ENCODE peak calls at places on chromosomes 12 and 14, in nine cellular contexts. One of them, this sample, is unnamed.
A peak's percentile ranks its signal among the peaks of the same experiment; 100 is the strongest.

GRCh38 chr12:115407723-115408122 is 723.7 kb upstream of the TBX3 start:
- DNase-seq in ELF-1: no peak
- DNase-seq in OCI-LY7: no peak
- DNase-seq in sciatic nerve: no peak
- DNase-seq in epithelial cell of esophagus: peak; percentile 76
- DNase-seq in neural crest cell: no peak
- DNase-seq in HuH-7.5: no peak
- DNase-seq in stimulated activated CD4-positive, alpha-beta T cell treated with anti-CD3 and anti-CD28 coated beads, TNF-alpha, amount 100 ng/mL, for 24 hours: no peak
- DNase-seq in EL: no peak
- DNase-seq in this sample: no peak

GRCh38 chr14:80055912-80056801 is 155.1 kb downstream of the DIO2 start:
- DNase-seq in ELF-1: peak; percentile 79
- DNase-seq in OCI-LY7: peak; percentile 22
- DNase-seq in sciatic nerve: peak; percentile 60
- DNase-seq in epithelial cell of esophagus: peak; percentile 64
- DNase-seq in neural crest cell: peak; percentile 38
- DNase-seq in HuH-7.5: peak; percentile 0
- DNase-seq in stimulated activated CD4-positive, alpha-beta T cell treated with anti-CD3 and anti-CD28 coated beads, TNF-alpha, amount 100 ng/mL, for 24 hours: no peak
- DNase-seq in EL: peak; percentile 75
- DNase-seq in this sample: peak; percentile 44

GRCh38 chr14:63641473-63642228 is at the start of gene WDR89:
- DNase-seq in ELF-1: peak; percentile 100
- DNase-seq in OCI-LY7: peak; percentile 99
- DNase-seq in sciatic nerve: peak; percentile 97
- DNase-seq in epithelial cell of esophagus: peak; percentile 100
- DNase-seq in neural crest cell: peak; percentile 86
- DNase-seq in HuH-7.5: peak; percentile 79
- DNase-seq in stimulated activated CD4-positive, alpha-beta T cell treated with anti-CD3 and anti-CD28 coated beads, TNF-alpha, amount 100 ng/mL, for 24 hours: peak; percentile 91
- DNase-seq in EL: peak; percentile 100
- DNase-seq in this sample: peak; percentile 99

GRCh38 chr12:1820191-1820599 is at the start of gene LRTM2:
- DNase-seq in ELF-1: no peak
- DNase-seq in OCI-LY7: no peak
- DNase-seq in sciatic nerve: no peak
- DNase-seq in epithelial cell of esophagus: no peak
- DNase-seq in neural crest cell: no peak
- DNase-seq in HuH-7.5: no peak
- DNase-seq in stimulated activated CD4-positive, alpha-beta T cell treated with anti-CD3 and anti-CD28 coated beads, TNF-alpha, amount 100 ng/mL, for 24 hours: no peak
- DNase-seq in EL: no peak
- DNase-seq in this sample: no peak

GRCh38 chr12:52285172-52285745 is 6.1 kb downstream of the KRT81 start:
- DNase-seq in ELF-1: no peak
- DNase-seq in OCI-LY7: no peak
- DNase-seq in sciatic nerve: no peak
- DNase-seq in epithelial cell of esophagus: peak; percentile 64
- DNase-seq in neural crest cell: no peak
- DNase-seq in HuH-7.5: no peak
- DNase-seq in stimulated activated CD4-positive, alpha-beta T cell treated with anti-CD3 and anti-CD28 coated beads, TNF-alpha, amount 100 ng/mL, for 24 hours: no peak
- DNase-seq in EL: peak; percentile 90
- DNase-seq in this sample: no peak

GRCh38 chr12:18158774-18159557 is 69.0 kb upstream of the RERGL start:
- DNase-seq in ELF-1: peak; percentile 41
- DNase-seq in OCI-LY7: peak; percentile 65
- DNase-seq in sciatic nerve: no peak
- DNase-seq in epithelial cell of esophagus: peak; percentile 60
- DNase-seq in neural crest cell: peak; percentile 39
- DNase-seq in HuH-7.5: no peak
- DNase-seq in stimulated activated CD4-positive, alpha-beta T cell treated with anti-CD3 and anti-CD28 coated beads, TNF-alpha, amount 100 ng/mL, for 24 hours: no peak
- DNase-seq in EL: peak; percentile 46
- DNase-seq in this sample: no peak

GRCh38 chr12:46269429-46270241 is 792 bp upstream of the SLC38A1 start:
- DNase-seq in ELF-1: peak; percentile 67
- DNase-seq in OCI-LY7: peak; percentile 91
- DNase-seq in sciatic nerve: no peak
- DNase-seq in epithelial cell of esophagus: peak; percentile 65
- DNase-seq in neural crest cell: peak; percentile 21
- DNase-seq in HuH-7.5: peak; percentile 56
- DNase-seq in stimulated activated CD4-positive, alpha-beta T cell treated with anti-CD3 and anti-CD28 coated beads, TNF-alpha, amount 100 ng/mL, for 24 hours: peak; percentile 55
- DNase-seq in EL: no peak
- DNase-seq in this sample: no peak

GRCh38 chr12:95553202-95553943 is 2.1 kb upstream of the USP44 start:
- DNase-seq in ELF-1: no peak
- DNase-seq in OCI-LY7: no peak
- DNase-seq in sciatic nerve: no peak
- DNase-seq in epithelial cell of esophagus: no peak
- DNase-seq in neural crest cell: no peak
- DNase-seq in HuH-7.5: no peak
- DNase-seq in stimulated activated CD4-positive, alpha-beta T cell treated with anti-CD3 and anti-CD28 coated beads, TNF-alpha, amount 100 ng/mL, for 24 hours: no peak
- DNase-seq in EL: no peak
- DNase-seq in this sample: no peak

GRCh38 chr12:53949631-53950440 is 4.9 kb upstream of the HOXC12 start:
- DNase-seq in ELF-1: no peak
- DNase-seq in OCI-LY7: no peak
- DNase-seq in sciatic nerve: no peak
- DNase-seq in epithelial cell of esophagus: no peak
- DNase-seq in neural crest cell: no peak
- DNase-seq in HuH-7.5: peak; percentile 58
- DNase-seq in stimulated activated CD4-positive, alpha-beta T cell treated with anti-CD3 and anti-CD28 coated beads, TNF-alpha, amount 100 ng/mL, for 24 hours: no peak
- DNase-seq in EL: no peak
- DNase-seq in this sample: no peak

GRCh38 chr12:84822541-84822940 is 90.1 kb downstream of the SLC6A15 start:
- DNase-seq in ELF-1: no peak
- DNase-seq in OCI-LY7: no peak
- DNase-seq in sciatic nerve: no peak
- DNase-seq in epithelial cell of esophagus: no peak
- DNase-seq in neural crest cell: no peak
- DNase-seq in HuH-7.5: no peak
- DNase-seq in stimulated activated CD4-positive, alpha-beta T cell treated with anti-CD3 and anti-CD28 coated beads, TNF-alpha, amount 100 ng/mL, for 24 hours: no peak
- DNase-seq in EL: peak; percentile 13
- DNase-seq in this sample: no peak

GRCh38 chr12:38158428-38159091 is 158.0 kb upstream of the ALG10B start:
- DNase-seq in ELF-1: no peak
- DNase-seq in OCI-LY7: no peak
- DNase-seq in sciatic nerve: no peak
- DNase-seq in epithelial cell of esophagus: no peak
- DNase-seq in neural crest cell: no peak
- DNase-seq in HuH-7.5: no peak
- DNase-seq in stimulated activated CD4-positive, alpha-beta T cell treated with anti-CD3 and anti-CD28 coated beads, TNF-alpha, amount 100 ng/mL, for 24 hours: no peak
- DNase-seq in EL: no peak
- DNase-seq in this sample: no peak

GRCh38 chr14:90608281-90608680 is 207.9 kb downstream of the TTC7B start:
- DNase-seq in ELF-1: no peak
- DNase-seq in OCI-LY7: no peak
- DNase-seq in sciatic nerve: no peak
- DNase-seq in epithelial cell of esophagus: no peak
- DNase-seq in neural crest cell: no peak
- DNase-seq in HuH-7.5: no peak
- DNase-seq in stimulated activated CD4-positive, alpha-beta T cell treated with anti-CD3 and anti-CD28 coated beads, TNF-alpha, amount 100 ng/mL, for 24 hours: no peak
- DNase-seq in EL: no peak
- DNase-seq in this sample: no peak

This sample was measured in stromal cell of bone marrow.